ENCODE peak calls at places on chromosomes 13 and 19, in six cellular contexts. G, F, T, X, A and R are unnamed samples.

GRCh38 chr19:34600366-34600765 is 76.6 kb downstream of the SCGB2B2 start:
- DNase-seq in A (no peak), X (no peak), T (no peak), F (no peak), G (no peak), R (no peak)

GRCh38 chr19:42081584-42082258 is 5.8 kb downstream of the ZNF574 start:
- DNase-seq in G (no peak), A (peak; percentile 94), F (no peak), X (peak; percentile 60), T (no peak), R (no peak)

GRCh38 chr19:45621389-45621788 is 17.8 kb downstream of the EML2 start:
- DNase-seq in T (no peak), X (no peak), A (no peak), F (no peak), G (no peak), R (no peak)

GRCh38 chr13:50375792-50376191 is 360.5 kb downstream of the KCNRG start:
- DNase-seq in X (peak; percentile 62), A (no peak), F (no peak), T (no peak), G (no peak), R (no peak)

GRCh38 chr19:3459322-3459881 is 20.9 kb downstream of the SMIM24 start:
- DNase-seq in A (no peak), F (no peak), T (peak; percentile 24), G (peak; percentile 94), X (peak; percentile 96), R (peak; percentile 74)

GRCh38 chr19:51016798-51017683 is 2.5 kb downstream of the KLK10 start:
- DNase-seq in T (no peak), G (no peak), F (peak; percentile 77), A (peak; percentile 96), X (peak; percentile 61), R (peak; percentile 55)

GRCh38 chr13:19179916-19180315 is 1.7 kb downstream of the TUBA3C start:
- DNase-seq in G (no peak), T (no peak), A (no peak), X (no peak), F (no peak), R (peak; percentile 16)

GRCh38 chr19:15195381-15195964 is 5.3 kb downstream of the NOTCH3 start:
- DNase-seq in F (peak; percentile 74), G (no peak), X (peak; percentile 65), T (no peak), A (peak; percentile 73), R (no peak)

GRCh38 chr13:87093399-87093798 is 577.8 kb upstream of the SLITRK5 start:
- DNase-seq in X (no peak), T (no peak), A (no peak), F (no peak), G (no peak), R (no peak)

GRCh38 chr13:67231481-67231940 is 1.4 kb upstream of the PCDH9 start:
- DNase-seq in A (no peak), F (no peak), G (no peak), T (no peak), X (peak; percentile 21), R (no peak)

GRCh38 chr19:49889687-49890348 is 6.9 kb downstream of the IL4I1 start:
- DNase-seq in A (no peak), T (peak; percentile 70), G (peak; percentile 78), X (peak; percentile 78), F (peak; percentile 74), R (no peak)

GRCh38 chr19:48619692-48620565 is 623 bp downstream of the SPHK2 start:
- DNase-seq in X (no peak), A (no peak), G (peak; percentile 50), T (no peak), F (no peak), R (no peak)

GRCh38 chr19:17260842-17261325 is 3.7 kb downstream of the USHBP1 start:
- DNase-seq in G (peak; percentile 76), X (peak; percentile 82), F (peak; percentile 92), T (peak; percentile 80), A (peak; percentile 93), R (peak; percentile 84)

GRCh38 chr19:24074720-24075119 is 12.3 kb upstream of the ZNF254 start:
- DNase-seq in G (no peak), T (no peak), X (no peak), F (no peak), A (no peak), R (peak; percentile 26)

GRCh38 chr13:67574320-67575233 is 344.4 kb upstream of the PCDH9 start:
- DNase-seq in F (no peak), X (peak; percentile 42), A (no peak), G (no peak), T (no peak), R (no peak)

GRCh38 chr13:44433863-44434262 is 60.2 kb downstream of the SERP2 start:
- DNase-seq in A (no peak), T (no peak), X (no peak), G (no peak), F (no peak), R (no peak)

GRCh38 chr19:18500820-18501219 is 21.1 kb downstream of the ELL start:
- DNase-seq in G (no peak), T (no peak), A (no peak), X (no peak), F (no peak), R (peak; percentile 95)